ENCODE peak calls at places on chromosomes 2 and 18, in eight cellular contexts. L, M, H, R, E, U, I and V are unnamed samples.

GRCh38 chr2:16346671-16347070 is 319.0 kb downstream of the CYRIA start:
- DNase-seq in H (no peak), U (no peak), I (no peak), M (no peak), E (no peak), L (no peak), R (no peak), V (no peak)

GRCh38 chr2:10035633-10036032 is 7.7 kb upstream of the KLF11 start:
- DNase-seq in H (no peak), L (no peak), R (no peak), E (no peak), M (no peak), U (no peak), I (no peak), V (no peak)

GRCh38 chr18:72197598-72197997 is 346.5 kb downstream of the CBLN2 start:
- DNase-seq in H (peak; percentile 15), R (no peak), E (no peak), I (no peak), L (no peak), U (peak; percentile 58), M (no peak), V (no peak)

GRCh38 chr2:3285901-3286645 is 91.5 kb downstream of the EIPR1 start:
- DNase-seq in L (peak; percentile 46), H (no peak), E (no peak), M (peak; percentile 18), R (no peak), I (no peak), U (no peak), V (no peak)

GRCh38 chr18:49907346-49907929 is 94.1 kb upstream of the ACAA2 start:
- DNase-seq in L (peak; percentile 32), M (no peak), H (peak; percentile 57), I (no peak), U (no peak), E (peak; percentile 24), R (no peak), V (peak; percentile 5)

GRCh38 chr2:65782996-65783650 is 350.7 kb upstream of the SPRED2 start:
- DNase-seq in U (no peak), L (no peak), R (no peak), H (no peak), E (no peak), M (no peak), I (no peak), V (no peak)

GRCh38 chr2:197269815-197270214 is 40.8 kb downstream of the ANKRD44 start:
- DNase-seq in E (no peak), H (no peak), R (no peak), U (no peak), L (no peak), M (no peak), I (no peak), V (no peak)

GRCh38 chr2:28601612-28602011 is 105.8 kb downstream of the PLB1 start:
- DNase-seq in U (peak; percentile 60), L (no peak), M (no peak), H (no peak), I (no peak), E (no peak), R (no peak), V (no peak)

GRCh38 chr2:237694423-237695194 is 67.2 kb downstream of the LRRFIP1 start:
- DNase-seq in I (no peak), L (no peak), R (no peak), M (peak; percentile 66), H (no peak), E (no peak), U (no peak), V (no peak)

GRCh38 chr2:120053891-120054290 is 41.0 kb downstream of the EPB41L5 start:
- DNase-seq in H (no peak), L (no peak), U (no peak), E (no peak), M (no peak), I (no peak), R (no peak), V (peak; percentile 43)